ENCODE peak calls at places on chromosome 13, in ten cellular contexts. B, O, Q, R, I, G, K, L, Y and H are unnamed samples.

GRCh38 chr13:19171563-19171962 is 10.1 kb downstream of the TUBA3C start:
- DNase-seq in B (no peak), O (no peak), Q (no peak), R (no peak), I (no peak), G (no peak), K (no peak), L (no peak), Y (no peak), H (no peak)

GRCh38 chr13:105139380-105140285 is 1395.8 kb downstream of the EFNB2 start:
- DNase-seq in B (no peak), O (peak), Q (no peak), R (peak), I (peak), G (no peak), K (no peak), L (peak), Y (no peak), H (no peak)

GRCh38 chr13:30735025-30735967 is at the start of gene ALOX5AP:
- DNase-seq in B (no peak), O (no peak), Q (no peak), R (peak), I (peak), G (no peak), K (no peak), L (peak), Y (no peak), H (no peak)

GRCh38 chr13:89660752-89661151 is 1686.7 kb upstream of the MIR17HG start:
- DNase-seq in B (no peak), O (no peak), Q (no peak), R (no peak), I (no peak), G (no peak), K (peak), L (no peak), Y (no peak), H (no peak)

GRCh38 chr13:43994999-43995859 is 115.5 kb downstream of the LACC1 start:
- DNase-seq in B (no peak), O (no peak), Q (no peak), R (no peak), I (no peak), G (no peak), K (no peak), L (peak), Y (no peak), H (no peak)

GRCh38 chr13:101416181-101417042 is at the start of gene NALCN:
- DNase-seq in B (no peak), O (no peak), Q (no peak), R (no peak), I (no peak), G (peak), K (peak), L (no peak), Y (peak), H (no peak)

GRCh38 chr13:98517576-98518310 is 59.2 kb downstream of the STK24 start:
- DNase-seq in B (no peak), O (no peak), Q (no peak), R (no peak), I (peak), G (no peak), K (no peak), L (no peak), Y (no peak), H (no peak)

GRCh38 chr13:30193279-30194234 is 113.8 kb downstream of the KATNAL1 start:
- DNase-seq in B (no peak), O (no peak), Q (no peak), R (no peak), I (no peak), G (no peak), K (no peak), L (no peak), Y (no peak), H (no peak)

GRCh38 chr13:80297094-80297493 is 43.8 kb downstream of the SPRY2 start:
- DNase-seq in B (no peak), O (no peak), Q (no peak), R (no peak), I (no peak), G (peak), K (peak), L (peak), Y (no peak), H (peak)

GRCh38 chr13:98890186-98890585 is 87.7 kb downstream of the DOCK9 start:
- DNase-seq in B (peak), O (peak), Q (peak), R (no peak), I (no peak), G (no peak), K (no peak), L (peak), Y (no peak), H (no peak)

GRCh38 chr13:46684287-46685001 is 112.5 kb downstream of the ESD start:
- DNase-seq in B (no peak), O (no peak), Q (no peak), R (no peak), I (no peak), G (no peak), K (peak), L (peak), Y (peak), H (peak)

GRCh38 chr13:41960700-41961697 is at the start of gene VWA8:
- DNase-seq in B (peak), O (peak), Q (no peak), R (peak), I (peak), G (peak), K (peak), L (peak), Y (peak), H (peak)

GRCh38 chr13:25171517-25172302 is at the start of gene AMER2:
- DNase-seq in B (no peak), O (peak), Q (no peak), R (no peak), I (no peak), G (peak), K (peak), L (no peak), Y (peak), H (no peak)

GRCh38 chr13:109088101-109088500 is 458.7 kb downstream of the MYO16 start:
- DNase-seq in B (no peak), O (no peak), Q (no peak), R (no peak), I (no peak), G (no peak), K (no peak), L (no peak), Y (no peak), H (no peak)

GRCh38 chr13:32413284-32413683 is 14.6 kb downstream of the N4BP2L1 start:
- DNase-seq in B (no peak), O (no peak), Q (no peak), R (no peak), I (no peak), G (no peak), K (no peak), L (no peak), Y (no peak), H (no peak)

GRCh38 chr13:99425485-99426341 is 75.6 kb upstream of the TM9SF2 start:
- DNase-seq in B (no peak), O (no peak), Q (no peak), R (peak), I (peak), G (no peak), K (no peak), L (peak), Y (no peak), H (no peak)

GRCh38 chr13:20940083-20940482 is 37.5 kb upstream of the XPO4 start:
- DNase-seq in B (no peak), O (peak), Q (peak), R (no peak), I (no peak), G (no peak), K (no peak), L (no peak), Y (no peak), H (no peak)

GRCh38 chr13:45314822-45315221 is 26.2 kb downstream of the TPT1 start:
- DNase-seq in B (no peak), O (no peak), Q (no peak), R (no peak), I (no peak), G (no peak), K (no peak), L (no peak), Y (no peak), H (no peak)

GRCh38 chr13:51479199-51479523 is 26.3 kb upstream of the INTS6 start:
- DNase-seq in B (no peak), O (peak), Q (no peak), R (no peak), I (no peak), G (no peak), K (no peak), L (peak), Y (no peak), H (no peak)

GRCh38 chr13:108961542-108962125 is 332.2 kb downstream of the MYO16 start:
- DNase-seq in B (no peak), O (peak), Q (no peak), R (peak), I (peak), G (no peak), K (peak), L (peak), Y (peak), H (peak)

GRCh38 chr13:33231339-33231738 is 54.2 kb downstream of the STARD13 start:
- DNase-seq in B (no peak), O (no peak), Q (no peak), R (no peak), I (no peak), G (no peak), K (no peak), L (no peak), Y (no peak), H (no peak)

GRCh38 chr13:45932611-45933182 is 81.1 kb upstream of the SIAH3 start:
- DNase-seq in B (no peak), O (no peak), Q (no peak), R (no peak), I (no peak), G (no peak), K (no peak), L (no peak), Y (no peak), H (no peak)

DNA sequence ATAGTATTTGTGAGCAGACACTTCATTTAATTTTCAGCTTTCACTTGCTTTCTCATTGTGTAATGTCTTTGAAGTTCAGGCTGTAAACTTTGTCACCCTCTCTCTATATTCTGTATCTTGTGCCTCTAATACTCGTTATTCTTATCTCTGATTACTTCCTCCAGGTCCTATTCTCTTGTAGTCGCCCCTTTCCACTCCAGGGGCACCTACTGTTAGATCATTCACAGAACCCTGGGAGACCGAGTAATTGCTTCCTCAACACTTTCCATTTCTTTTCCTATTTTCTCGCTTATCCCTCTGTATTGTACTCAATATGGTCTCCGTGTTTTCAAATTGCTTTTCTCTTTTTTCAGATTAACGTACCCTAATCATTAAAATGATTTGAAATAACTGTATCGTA is 93.9 kb upstream of the TDRD3 start:
- DNase-seq in B (no peak), O (no peak), Q (no peak), R (no peak), I (no peak), G (no peak), K (peak), L (no peak), Y (no peak), H (no peak)
- H3K4me3 ChIP-seq in B (no peak), O (no peak), Q (no peak), R (no peak), I (no peak), G (no peak), K (no peak), L (no peak), Y (no peak), H (no peak)

DNA sequence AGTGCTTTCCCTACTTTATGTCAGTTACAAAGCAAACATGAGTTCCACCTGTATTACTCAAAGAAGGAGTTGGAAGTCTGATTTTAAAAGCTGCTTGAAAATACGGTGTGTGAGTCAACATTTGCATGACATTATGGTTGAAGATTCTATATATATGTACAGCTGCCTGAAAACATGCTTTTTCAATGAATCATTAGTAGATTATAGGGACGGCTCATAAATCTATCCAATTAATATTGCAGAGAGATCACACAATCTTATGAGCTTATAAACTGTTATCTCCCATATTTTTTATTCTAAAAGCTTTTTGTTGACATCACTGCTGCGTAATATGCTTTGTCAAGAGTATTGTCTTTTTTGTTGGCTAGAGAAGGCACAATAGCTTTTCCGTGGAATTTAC is 873.8 kb downstream of the SLITRK6 start:
- DNase-seq in B (no peak), O (no peak), Q (no peak), R (no peak), I (no peak), G (no peak), K (no peak), L (no peak), Y (no peak), H (no peak)
- H3K4me3 ChIP-seq in B (no peak), O (no peak), Q (no peak), R (no peak), I (no peak), G (no peak), K (no peak), L (no peak), Y (no peak), H (no peak)

GRCh38 chr13:72960541-72960940 is 98.3 kb upstream of the KLF5 start:
- DNase-seq in B (no peak), O (no peak), Q (no peak), R (no peak), I (no peak), G (no peak), K (no peak), L (peak), Y (no peak), H (no peak)
- H3K4me3 ChIP-seq in B (no peak), O (no peak), Q (no peak), R (no peak), I (no peak), G (peak), K (no peak), L (no peak), Y (no peak), H (no peak)

DNA sequence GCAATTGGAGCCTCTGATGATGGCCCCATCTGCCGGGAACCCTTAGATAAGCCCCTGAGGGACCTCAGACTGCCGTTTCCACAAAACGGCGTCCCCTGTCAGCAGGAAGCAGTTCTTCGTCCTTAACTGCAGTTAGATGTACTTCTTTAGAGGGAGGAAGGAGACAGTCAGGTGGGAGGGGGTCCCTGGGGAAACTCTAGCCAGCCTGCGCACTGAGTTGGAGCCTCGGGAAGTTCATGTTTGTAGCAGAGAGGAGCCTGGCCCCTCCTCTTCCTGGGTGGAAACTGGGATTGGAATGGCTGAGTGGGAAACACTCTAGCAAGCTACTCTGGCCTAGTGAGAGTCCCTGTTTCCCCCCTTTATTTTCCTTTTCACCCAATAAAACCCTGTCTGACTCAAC is 612.4 kb downstream of the PCDH9 start:
- DNase-seq in B (no peak), O (no peak), Q (no peak), R (no peak), I (no peak), G (no peak), K (no peak), L (no peak), Y (no peak), H (no peak)
- H3K4me3 ChIP-seq in B (no peak), O (no peak), Q (no peak), R (no peak), I (no peak), G (no peak), K (no peak), L (no peak), Y (no peak), H (no peak)

GRCh38 chr13:40779049-40779448 is 8.1 kb upstream of the MRPS31 start:
- DNase-seq in B (no peak), O (no peak), Q (no peak), R (no peak), I (no peak), G (no peak), K (peak), L (no peak), Y (no peak), H (no peak)

GRCh38 chr13:40776232-40776631 is 5.2 kb upstream of the MRPS31 start:
- DNase-seq in B (no peak), O (no peak), Q (no peak), R (no peak), I (no peak), G (no peak), K (no peak), L (no peak), Y (no peak), H (no peak)

GRCh38 chr13:40776681-40777165 is 5.7 kb upstream of the MRPS31 start:
- DNase-seq in B (no peak), O (peak), Q (no peak), R (peak), I (peak), G (no peak), K (no peak), L (peak), Y (no peak), H (no peak)

GRCh38 chr13:40777957-40778235 is 6.9 kb upstream of the MRPS31 start:
- DNase-seq in B (no peak), O (no peak), Q (no peak), R (no peak), I (no peak), G (no peak), K (no peak), L (peak), Y (no peak), H (no peak)

GRCh38 chr13:40777166-40777956 is 6.4 kb upstream of the MRPS31 start:
- DNase-seq in B (no peak), O (peak), Q (no peak), R (peak), I (no peak), G (no peak), K (peak), L (peak), Y (peak), H (no peak)
- H3K4me3 ChIP-seq in B (no peak), O (peak), Q (no peak), R (peak), I (peak), G (peak), K (no peak), L (no peak), Y (peak), H (no peak)

DNA sequence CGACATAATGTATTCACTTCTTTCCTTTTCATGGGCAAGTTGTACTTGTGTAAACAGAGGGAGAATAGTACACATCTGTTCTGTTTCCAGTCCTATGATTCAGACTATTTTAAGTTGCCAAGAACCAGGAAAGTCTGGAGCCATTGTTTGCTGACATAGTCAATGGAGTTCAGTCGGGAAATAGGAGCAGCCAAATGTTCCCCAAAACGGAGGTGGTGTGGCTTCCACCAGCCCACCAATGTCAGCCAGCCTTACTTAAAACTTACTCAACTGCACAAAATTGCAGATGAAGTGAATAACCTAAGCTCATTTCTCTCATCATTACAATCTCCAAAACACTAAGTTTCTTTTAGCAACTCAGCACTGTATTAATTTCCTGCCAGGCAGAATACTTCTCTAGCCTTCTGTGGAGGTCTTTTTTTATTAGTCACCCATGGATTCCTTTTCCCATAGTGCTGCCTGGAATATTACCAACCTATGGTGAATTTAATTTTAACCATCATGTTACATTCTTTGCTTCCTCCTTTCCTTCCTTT is 22.3 kb upstream of the CSNK1A1L start:
- DNase-seq in B (no peak), O (peak), Q (peak), R (no peak), I (no peak), G (no peak), K (no peak), L (no peak), Y (no peak), H (no peak)
- H3K4me3 ChIP-seq in B (no peak), O (peak), Q (no peak), R (no peak), I (no peak), G (no peak), K (no peak), L (no peak), Y (no peak), H (no peak)

GRCh38 chr13:52597676-52598075 is 44.6 kb upstream of the HNRNPA1L2 start:
- DNase-seq in B (no peak), O (no peak), Q (no peak), R (no peak), I (no peak), G (no peak), K (no peak), L (no peak), Y (no peak), H (no peak)

GRCh38 chr13:52600666-52601065 is 41.6 kb upstream of the HNRNPA1L2 start:
- DNase-seq in B (no peak), O (peak), Q (no peak), R (no peak), I (no peak), G (no peak), K (no peak), L (no peak), Y (no peak), H (no peak)

GRCh38 chr13:52599853-52600603 is 42.2 kb upstream of the HNRNPA1L2 start:
- DNase-seq in B (no peak), O (peak), Q (no peak), R (peak), I (no peak), G (peak), K (peak), L (no peak), Y (peak), H (no peak)

DNA sequence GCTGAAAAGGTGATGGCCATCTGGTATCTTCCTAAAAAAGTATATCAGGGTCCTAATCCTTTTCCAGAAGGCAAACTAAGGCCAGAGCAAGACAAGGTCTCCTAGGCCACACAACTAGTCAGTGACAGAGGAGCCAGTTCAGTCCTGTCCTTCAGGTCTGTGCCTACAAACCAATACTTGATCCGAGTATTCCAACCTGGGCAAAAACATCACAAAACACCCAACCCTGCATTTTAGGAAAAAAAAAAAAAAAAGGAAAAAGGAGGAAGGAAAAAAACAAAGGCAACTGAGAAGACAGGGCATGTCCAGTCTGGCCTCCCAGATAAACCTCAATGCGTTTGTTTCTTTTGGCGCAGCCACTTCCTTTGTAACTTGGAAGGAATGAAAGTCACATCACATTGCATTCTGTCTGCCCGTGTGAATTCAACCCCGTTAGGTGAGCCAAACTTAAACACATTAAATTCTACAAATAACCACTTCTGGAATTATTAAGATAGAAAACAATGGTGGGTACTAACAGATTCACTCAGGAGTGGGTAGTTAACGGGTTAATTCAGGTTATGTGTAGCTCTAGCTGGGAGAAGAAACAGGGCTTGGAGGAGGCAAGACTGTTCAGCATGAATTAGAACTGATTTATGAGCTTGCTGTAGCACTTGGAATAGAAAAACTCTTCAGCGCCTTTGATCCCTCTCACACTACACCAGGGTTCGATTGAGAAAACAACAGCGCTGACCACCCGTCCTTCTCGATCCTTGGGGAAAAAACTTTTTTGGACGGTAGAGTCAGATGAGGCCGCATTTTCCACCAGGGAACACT is 43.0 kb upstream of the HNRNPA1L2 start:
- DNase-seq in B (no peak), O (peak), Q (no peak), R (no peak), I (no peak), G (no peak), K (no peak), L (no peak), Y (peak), H (no peak)
- H3K4me3 ChIP-seq in B (peak), O (peak), Q (peak), R (peak), I (no peak), G (peak), K (no peak), L (no peak), Y (peak), H (peak)